ENCODE peak calls at places on chromosomes 11 and 22, in six cellular contexts. U, Q, C, J, P and D are unnamed samples. For H3K4me1, the result is how much of the 10 kb centered on the place peaks cover.

GRCh38 chr22:33722817-33723216 is 197.5 kb downstream of the LARGE1 start:
- DNase-seq in Q (no peak), U (no peak), C (no peak), J (no peak), P (no peak), D (no peak)

GRCh38 chr22:36153756-36154155 is 6.8 kb downstream of the APOL3 start:
- DNase-seq in J (no peak), Q (no peak), C (no peak), U (no peak), P (no peak), D (no peak)

GRCh38 chr11:75301131-75301530 is 50.3 kb downstream of the ARRB1 start:
- DNase-seq in C (no peak), P (no peak), J (no peak), Q (no peak), U (no peak), D (no peak)

GRCh38 chr22:19661156-19661555 is 53.1 kb upstream of the SEPTIN5 start:
- DNase-seq in C (peak), Q (no peak), U (no peak), J (no peak), P (no peak), D (no peak)

GRCh38 chr22:24433868-24434471 is 6.6 kb downstream of the ADORA2A start:
- DNase-seq in J (no peak), Q (no peak), P (no peak), C (peak), U (no peak), D (peak)

GRCh38 chr11:41954034-41954433 is 494.6 kb upstream of the LRRC4C start:
- DNase-seq in P (no peak), U (no peak), C (no peak), Q (no peak), J (no peak), D (no peak)

GRCh38 chr11:33935005-33935404 is 43.1 kb upstream of the LMO2 start:
- DNase-seq in P (no peak), Q (no peak), J (no peak), C (no peak), U (no peak), D (no peak)

GRCh38 chr11:89498845-89499448 is 7.8 kb upstream of the NOX4 start:
- DNase-seq in P (peak), J (peak), C (no peak), Q (no peak), U (no peak), D (no peak)

GRCh38 chr22:48477031-48477721 is 1350.5 kb downstream of the BRD1 start:
- DNase-seq in J (no peak), P (no peak), Q (peak), U (peak), C (peak), D (peak)

GRCh38 chr11:73001615-73002014 is 140.5 kb downstream of the FCHSD2 start:
- DNase-seq in C (no peak), Q (no peak), J (no peak), U (no peak), P (peak), D (no peak)

GRCh38 chr11:61545341-61545740 is 35.5 kb downstream of the SYT7 start:
- DNase-seq in C (peak), J (peak), Q (no peak), P (peak), U (no peak), D (no peak)

GRCh38 chr22:50708474-50708873 is 29.5 kb upstream of the ACR start:
- DNase-seq in P (no peak), U (no peak), J (no peak), Q (no peak), C (no peak), D (no peak)

GRCh38 chr11:122069946-122070345 is 46.1 kb downstream of the BLID start:
- DNase-seq in P (peak), J (no peak), U (peak), C (peak), Q (peak), D (peak)

DNA sequence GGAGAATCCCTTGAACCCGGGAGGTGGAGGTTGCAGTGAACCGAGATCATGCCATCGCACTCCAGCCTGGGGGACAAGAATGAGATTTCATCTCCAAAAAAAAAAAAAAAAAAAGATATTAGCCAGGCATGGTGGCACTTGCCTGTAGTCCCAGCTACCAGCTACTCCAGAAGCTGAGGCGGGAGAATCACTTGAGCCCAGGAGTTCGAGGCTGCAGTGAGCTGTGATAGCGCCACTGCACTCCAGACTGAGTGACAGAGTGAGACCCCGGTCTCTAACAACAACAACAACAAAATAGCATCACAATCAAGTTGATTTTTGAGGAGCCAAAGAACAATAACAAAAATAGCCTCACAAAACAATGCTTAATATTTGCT is 2.3 kb downstream of the PMM1 start:
- DNase-seq in U (no peak), J (no peak), Q (no peak), C (no peak), P (no peak), D (no peak)
- H3K4me3 ChIP-seq in U (no peak), J (no peak), Q (no peak), C (no peak), P (no peak), D (no peak)

GRCh38 chr22:35051791-35052190 is 14.2 kb upstream of the ISX start:
- DNase-seq in Q (no peak), C (peak), J (no peak), U (no peak), P (no peak), D (no peak)
- H3K4me1 ChIP-seq in Q (under half), C (under half), J (under half), U (under half), P (under half), D (under half)

DNA sequence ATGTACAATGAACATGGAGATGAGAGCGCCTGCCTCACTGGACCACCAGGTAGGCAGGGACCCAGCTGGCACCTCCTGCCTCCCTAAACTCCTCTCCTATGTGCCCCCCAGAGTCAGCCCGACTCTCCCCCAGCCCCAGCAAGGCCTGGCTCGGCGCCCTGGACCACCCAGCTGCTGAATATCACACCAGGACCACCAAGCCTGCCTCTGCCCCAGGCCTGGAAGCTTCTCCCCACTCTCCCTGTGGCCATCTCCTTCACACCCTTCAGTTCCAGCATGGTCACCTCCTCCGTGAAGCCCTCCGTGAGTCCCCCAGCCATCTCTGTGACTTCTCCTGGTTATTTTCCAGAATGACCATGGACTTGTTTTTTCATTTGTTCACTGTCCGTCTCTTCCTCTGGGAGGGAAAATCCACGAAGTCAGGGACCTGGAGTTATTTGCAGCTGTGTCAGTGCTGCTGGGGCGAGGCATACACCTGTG is 6.4 kb upstream of the LSP1 start:
- DNase-seq in Q (no peak), J (no peak), C (no peak), P (no peak), U (peak), D (peak)
- H3K27ac ChIP-seq in Q (no peak), J (no peak), C (no peak), P (no peak), U (no peak), D (no peak)

DNA sequence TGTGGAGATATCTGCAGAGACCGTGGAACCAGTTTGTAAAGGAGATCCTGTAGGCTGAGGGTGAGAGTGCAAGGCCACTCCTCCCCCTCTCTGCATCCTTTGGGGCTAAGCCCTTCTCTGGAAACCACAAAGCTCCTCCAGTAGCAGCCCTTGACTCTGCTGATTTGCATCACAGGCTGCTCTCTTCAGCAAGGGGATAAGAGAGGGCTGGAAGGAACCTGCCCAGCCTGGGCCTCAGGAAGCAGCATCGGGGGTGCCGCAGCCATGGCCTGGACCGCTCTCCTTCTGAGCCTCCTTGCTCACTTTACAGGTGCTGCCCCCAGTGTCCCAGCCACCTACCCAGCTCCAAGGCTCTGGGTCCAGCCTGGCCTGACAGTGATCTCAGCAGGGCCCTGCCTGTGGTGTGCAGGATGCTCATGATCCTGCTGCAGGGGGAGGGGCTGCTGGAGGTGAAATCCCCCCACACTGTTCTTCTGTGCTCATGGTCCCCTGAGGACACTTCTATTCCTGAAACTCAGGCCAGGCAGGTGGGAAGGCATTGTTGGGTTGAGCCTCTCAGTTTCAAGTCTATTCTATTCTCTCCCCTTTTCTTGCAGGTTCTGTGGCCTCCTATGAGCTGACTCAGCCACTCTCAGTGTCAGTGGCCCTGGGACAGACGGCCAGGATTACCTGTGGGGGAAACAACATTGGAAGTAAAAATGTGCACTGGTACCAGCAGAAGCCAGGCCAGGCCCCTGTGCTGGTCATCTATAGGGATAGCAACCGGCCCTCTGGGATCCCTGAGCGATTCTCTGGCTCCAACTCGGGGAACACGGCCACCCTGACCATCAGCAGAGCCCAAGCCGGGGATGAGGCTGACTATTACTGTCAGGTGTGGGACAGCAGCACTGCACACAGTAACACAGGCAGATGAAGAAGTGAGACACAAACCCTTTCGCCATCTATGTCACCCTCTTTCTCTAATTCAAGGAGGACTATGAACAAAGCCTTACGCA is 68.5 kb upstream of the IGLL5 start:
- DNase-seq in C (no peak), P (no peak), Q (no peak), J (no peak), U (no peak), D (no peak)
- H3K4me3 ChIP-seq in C (no peak), P (no peak), Q (no peak), J (no peak), U (no peak), D (no peak)

DNA sequence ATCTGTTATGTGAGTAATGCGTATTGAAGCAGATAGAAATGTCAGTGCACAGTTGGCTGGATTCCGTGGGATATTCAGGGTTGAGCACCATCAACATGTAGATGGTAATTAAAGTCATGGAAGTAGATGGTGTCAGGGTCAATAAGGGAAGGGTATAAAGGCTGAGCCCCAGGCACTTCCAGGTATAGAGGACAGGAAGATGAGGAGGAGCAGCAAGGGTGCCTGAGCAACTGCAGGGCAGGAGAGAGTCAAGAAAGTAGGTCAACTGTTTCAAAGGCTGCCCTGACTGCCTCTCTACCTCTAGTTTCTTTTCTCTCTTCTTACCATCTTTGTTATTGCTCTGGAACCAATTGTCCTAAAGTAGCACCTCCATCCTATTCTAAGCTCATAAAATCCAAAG is 85.9 kb downstream of the MICAL2 start:
- DNase-seq in U (no peak), J (no peak), C (no peak), P (no peak), Q (no peak), D (no peak)
- H3K4me1 ChIP-seq in U (under half), J (under half), C (under half), P (under half), Q (under half), D (under half)

DNA sequence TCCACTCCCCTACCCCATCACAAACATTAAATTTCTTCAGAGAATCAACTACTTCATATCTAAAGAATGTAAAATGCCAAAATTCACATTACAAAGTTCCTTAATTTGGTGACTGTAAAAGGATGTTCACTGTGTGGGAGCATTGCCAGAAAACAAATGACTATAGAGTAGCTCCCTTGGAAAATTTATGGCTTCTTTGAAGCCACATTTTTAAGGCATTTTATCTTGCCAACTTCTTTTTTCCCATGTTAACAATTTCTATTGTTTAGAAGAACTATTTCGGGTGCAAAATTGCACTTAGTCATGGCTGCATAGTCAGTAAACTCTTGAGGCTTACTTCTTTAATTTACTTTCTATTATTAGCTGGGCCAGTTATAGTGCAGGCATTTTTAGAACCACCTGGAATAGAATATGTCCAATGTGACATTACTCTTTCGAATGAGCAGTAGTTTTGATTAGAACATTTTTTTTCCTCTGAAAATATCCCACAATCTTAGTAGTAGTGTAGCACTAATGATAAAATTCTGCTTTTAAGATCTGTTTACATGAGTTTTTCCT is 515.4 kb downstream of the JRKL start:
- DNase-seq in Q (no peak), C (no peak), P (no peak), J (no peak), U (no peak), D (no peak)
- H3K27ac ChIP-seq in Q (peak), C (no peak), P (no peak), J (no peak), U (no peak), D (no peak)